ENCODE peak calls at places on chromosomes 12 and 14, in nine cellular contexts. C is endothelial cell, S is NAMALWA, U is EL, D is kidney epithelial cell, L is foreskin melanocyte, E is EH, T is ELR, H is NCI-H2081 treated with DMSO at 0.1 percent for 48 hours. W is an unnamed sample.

GRCh38 chr12:128754275-128754674 is 69.5 kb downstream of the SLC15A4 start:
- DNase-seq in C (no peak), S (no peak), U (no peak), D (no peak), L (no peak), E (no peak), T (no peak), H (no peak), W (no peak)

GRCh38 chr14:97178781-97179180 is 381.6 kb downstream of the VRK1 start:
- DNase-seq in C (no peak), S (no peak), U (no peak), D (no peak), L (no peak), E (no peak), T (no peak), H (no peak), W (no peak)

GRCh38 chr14:50335389-50335788 is 23.3 kb downstream of the DMAC2L start:
- DNase-seq in C (peak), S (peak), U (peak), D (no peak), L (peak), E (peak), T (peak), H (peak), W (no peak)

GRCh38 chr14:68145539-68145938 is 326.0 kb downstream of the RAD51B start:
- DNase-seq in C (no peak), S (no peak), U (no peak), D (no peak), L (no peak), E (peak), T (peak), H (no peak), W (peak)

GRCh38 chr14:90760591-90761316 is 55.5 kb downstream of the TTC7B start:
- DNase-seq in C (no peak), S (peak), U (peak), D (no peak), L (peak), E (peak), T (peak), H (peak), W (peak)

GRCh38 chr14:35365130-35366047 is 39.2 kb downstream of the NFKBIA start:
- DNase-seq in C (no peak), S (no peak), U (peak), D (peak), L (peak), E (peak), T (peak), H (no peak), W (peak)

GRCh38 chr12:25501565-25501964 is 51.5 kb downstream of the LMNTD1 start:
- DNase-seq in C (no peak), S (no peak), U (peak), D (no peak), L (no peak), E (peak), T (peak), H (no peak), W (no peak)

GRCh38 chr12:77131977-77132490 is 66.7 kb upstream of the E2F7 start:
- DNase-seq in C (no peak), S (no peak), U (no peak), D (no peak), L (no peak), E (no peak), T (no peak), H (no peak), W (no peak)

GRCh38 chr14:71668186-71668912 is 263.9 kb upstream of the RGS6 start:
- DNase-seq in C (no peak), S (no peak), U (peak), D (no peak), L (no peak), E (peak), T (no peak), H (no peak), W (peak)

GRCh38 chr12:10466311-10466710 is 13.1 kb upstream of the KLRC1 start:
- DNase-seq in C (no peak), S (no peak), U (no peak), D (no peak), L (no peak), E (no peak), T (no peak), H (no peak), W (no peak)

GRCh38 chr12:22518998-22519397 is 25.3 kb downstream of the C2CD5 start:
- DNase-seq in C (no peak), S (no peak), U (peak), D (no peak), L (peak), E (no peak), T (peak), H (no peak), W (no peak)

GRCh38 chr12:2826721-2827515 is 7.9 kb downstream of the NRIP2 start:
- DNase-seq in C (no peak), S (no peak), U (no peak), D (no peak), L (no peak), E (no peak), T (no peak), H (no peak), W (no peak)

GRCh38 chr12:109731231-109731731 is 17.7 kb downstream of the FAM222A start:
- DNase-seq in C (no peak), S (no peak), U (no peak), D (no peak), L (no peak), E (no peak), T (no peak), H (no peak), W (no peak)

GRCh38 chr12:31265722-31266121 is 60.2 kb downstream of the SINHCAF start:
- DNase-seq in C (no peak), S (no peak), U (no peak), D (no peak), L (no peak), E (no peak), T (no peak), H (no peak), W (no peak)

GRCh38 chr14:72538387-72538786 is 355.5 kb downstream of the DPF3 start:
- DNase-seq in C (no peak), S (no peak), U (no peak), D (no peak), L (no peak), E (no peak), T (no peak), H (no peak), W (no peak)